ENCODE peak calls at places on chromosome 12, in nine cellular contexts. C, T, Z, H, L, J, O, B and W are unnamed samples.

GRCh38 chr12:117118838-117119591 is 19.8 kb upstream of the TESC start:
- DNase-seq in O (peak), L (no peak), T (no peak), J (no peak), B (no peak), Z (no peak), H (no peak), C (no peak), W (no peak)

GRCh38 chr12:130870442-130871285 is 1.2 kb upstream of the RAN start:
- DNase-seq in B (peak), J (peak), L (peak), O (peak), T (peak), H (peak), Z (peak), C (peak), W (peak)

GRCh38 chr12:85130631-85131030 is 94.5 kb downstream of the LRRIQ1 start:
- DNase-seq in L (no peak), J (no peak), C (peak), Z (no peak), O (no peak), T (no peak), H (no peak), B (no peak), W (no peak)

GRCh38 chr12:105761075-105761474 is 377.7 kb downstream of the NUAK1 start:
- DNase-seq in H (no peak), T (no peak), L (no peak), O (no peak), B (no peak), J (no peak), Z (no peak), C (peak), W (peak)

GRCh38 chr12:122823429-122823828 is 11.8 kb upstream of the HIP1R start:
- DNase-seq in B (no peak), J (no peak), T (peak), Z (no peak), C (no peak), L (no peak), O (no peak), H (no peak), W (no peak)

GRCh38 chr12:46260913-46261476 is 7.8 kb downstream of the SLC38A1 start:
- DNase-seq in T (peak), Z (no peak), C (no peak), O (no peak), H (no peak), L (no peak), J (no peak), B (no peak), W (no peak)

GRCh38 chr12:13606290-13606689 is 375.1 kb downstream of the GRIN2B start:
- DNase-seq in C (no peak), Z (no peak), O (no peak), L (no peak), J (peak), H (no peak), T (no peak), B (no peak), W (no peak)

GRCh38 chr12:58106185-58106584 is 164.8 kb downstream of the ATP23 start:
- DNase-seq in T (no peak), C (no peak), H (no peak), J (no peak), Z (no peak), O (no peak), L (no peak), B (no peak), W (no peak)

GRCh38 chr12:70449074-70449757 is 83.1 kb downstream of the KCNMB4 start:
- DNase-seq in C (no peak), L (peak), J (no peak), B (no peak), T (peak), Z (no peak), O (no peak), H (no peak), W (no peak)

GRCh38 chr12:20473133-20473532 is 104.8 kb downstream of the PDE3A start:
- DNase-seq in Z (no peak), O (no peak), L (no peak), H (no peak), B (no peak), C (no peak), T (no peak), J (no peak), W (no peak)

GRCh38 chr12:13205809-13206559 is 9.5 kb downstream of the EMP1 start:
- DNase-seq in J (no peak), B (no peak), L (peak), T (peak), Z (no peak), H (no peak), C (peak), O (no peak), W (peak)

DNA sequence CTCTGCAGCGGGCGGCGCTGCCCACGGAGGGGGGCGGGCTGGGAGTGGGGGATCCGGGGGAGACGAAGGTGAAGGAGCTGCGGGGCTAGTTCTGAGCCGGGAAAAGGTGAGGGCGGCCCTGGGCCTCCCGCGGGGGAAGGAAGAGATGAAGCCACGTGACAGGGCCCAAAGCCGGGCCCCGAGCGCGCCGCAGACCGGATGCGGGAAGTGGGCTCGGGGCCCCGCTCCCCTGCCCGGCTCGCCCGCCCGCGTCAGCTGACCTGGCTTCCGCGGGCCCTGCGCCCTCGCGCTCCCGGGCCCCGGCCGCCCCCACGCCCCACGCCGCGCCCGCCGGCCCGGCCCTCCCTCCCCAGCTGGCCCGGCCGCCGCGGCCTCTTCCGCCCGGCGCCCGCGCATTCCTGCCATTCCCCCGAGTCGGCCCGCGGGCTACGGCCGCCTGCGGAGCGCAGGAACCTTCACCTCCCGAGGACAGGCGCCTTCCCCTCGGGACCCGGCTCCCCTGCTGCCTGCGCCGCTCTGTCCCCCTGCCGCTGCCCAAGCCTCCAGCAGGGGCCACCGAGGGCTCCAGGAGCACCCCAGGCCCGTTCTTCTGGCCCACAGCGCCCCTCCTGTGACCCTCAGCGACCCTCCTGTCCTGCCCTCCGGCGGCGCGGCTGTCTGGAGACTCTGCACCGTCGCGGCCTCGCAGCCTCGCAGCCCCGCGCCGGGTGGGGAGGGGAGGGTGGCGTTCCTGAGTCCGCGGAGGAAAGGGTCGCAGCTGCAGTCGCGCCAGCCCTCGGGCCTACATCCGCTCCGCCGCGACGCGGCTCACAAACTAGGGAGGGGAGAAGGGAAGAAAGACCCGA is 20.4 kb downstream of the NINJ2 start:
- DNase-seq in C (peak), B (peak), O (peak), Z (peak), L (no peak), T (peak), J (peak), H (peak), W (peak)
- TF ChIP-seq CTCF in C (peak), B (peak), O (peak), Z (peak), L (peak), T (peak), J (peak), H (no peak), W (peak)

GRCh38 chr12:87848248-87848868 is 180.8 kb downstream of the C12orf50 start:
- DNase-seq in B (no peak), J (peak), C (peak), T (peak), H (peak), Z (peak), O (no peak), L (no peak), W (peak)
- TF ChIP-seq CTCF in B (peak), J (peak), C (peak), T (peak), H (peak), Z (peak), O (peak), L (peak), W (peak)

GRCh38 chr12:119447618-119448017 is 113.1 kb downstream of the CCDC60 start:
- DNase-seq in B (no peak), Z (no peak), O (no peak), L (no peak), J (no peak), T (no peak), H (no peak), C (no peak), W (no peak)

GRCh38 chr12:119446459-119446858 is 111.9 kb downstream of the CCDC60 start:
- DNase-seq in T (no peak), L (no peak), B (no peak), C (no peak), H (no peak), Z (no peak), J (no peak), O (no peak), W (no peak)

GRCh38 chr12:119448737-119449136 is 114.2 kb downstream of the CCDC60 start:
- DNase-seq in J (no peak), T (no peak), H (no peak), C (no peak), L (no peak), B (no peak), O (no peak), Z (no peak), W (no peak)

GRCh38 chr12:119440961-119441360 is 106.4 kb downstream of the CCDC60 start:
- DNase-seq in T (no peak), L (no peak), Z (no peak), B (no peak), O (no peak), C (no peak), J (no peak), H (no peak), W (no peak)

DNA sequence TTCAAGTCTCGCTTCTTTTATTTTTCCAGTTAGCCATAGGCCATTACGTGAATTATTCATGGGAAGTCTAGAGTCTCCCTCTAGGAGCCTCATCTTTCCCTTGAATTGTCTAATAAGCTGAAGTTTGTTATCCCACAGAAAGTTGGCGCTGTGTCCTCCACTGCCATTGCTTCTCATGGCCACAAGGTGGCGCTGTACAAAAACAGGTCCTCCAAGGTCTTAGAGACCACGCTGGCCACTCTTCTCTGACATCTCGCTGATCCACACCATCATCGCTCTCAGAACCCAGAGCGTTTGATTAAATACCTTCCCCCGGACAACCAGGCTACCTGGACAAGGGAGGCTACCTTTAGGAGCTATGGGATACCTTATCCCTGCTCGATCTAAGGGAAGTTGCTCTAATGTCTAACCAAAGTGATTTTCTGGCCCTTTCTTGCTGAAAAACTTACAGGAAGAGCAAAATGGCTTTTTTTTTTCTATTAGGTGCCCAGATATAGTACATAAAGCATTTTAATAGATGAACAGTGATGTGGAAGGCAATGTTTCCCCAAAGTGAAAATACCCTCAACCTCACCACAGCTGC is 110.0 kb downstream of the CCDC60 start:
- DNase-seq in H (peak), T (peak), B (no peak), Z (peak), O (peak), L (no peak), J (peak), C (peak), W (peak)
- TF ChIP-seq CTCF in H (peak), T (peak), B (peak), Z (peak), O (peak), L (peak), J (peak), C (peak), W (peak)

GRCh38 chr12:613996-614726 is 49.1 kb downstream of the NINJ2 start:
- DNase-seq in J (no peak), H (no peak), Z (peak), T (peak), L (no peak), B (peak), O (peak), C (peak), W (no peak)
- TF ChIP-seq CTCF in J (peak), H (no peak), Z (no peak), T (no peak), L (peak), B (no peak), O (peak), C (no peak), W (peak)

GRCh38 chr12:4997939-4998338 is 45.7 kb upstream of the KCNA5 start:
- DNase-seq in H (no peak), O (peak), B (no peak), L (peak), T (no peak), J (no peak), C (peak), Z (no peak), W (peak)

GRCh38 chr12:5000204-5000603 is 43.5 kb upstream of the KCNA5 start:
- DNase-seq in L (no peak), O (no peak), J (no peak), Z (no peak), B (no peak), T (no peak), C (no peak), H (no peak), W (no peak)

GRCh38 chr12:5000658-5001390 is 42.9 kb upstream of the KCNA5 start:
- DNase-seq in O (no peak), B (no peak), Z (no peak), H (no peak), C (no peak), L (no peak), T (no peak), J (no peak), W (no peak)

DNA sequence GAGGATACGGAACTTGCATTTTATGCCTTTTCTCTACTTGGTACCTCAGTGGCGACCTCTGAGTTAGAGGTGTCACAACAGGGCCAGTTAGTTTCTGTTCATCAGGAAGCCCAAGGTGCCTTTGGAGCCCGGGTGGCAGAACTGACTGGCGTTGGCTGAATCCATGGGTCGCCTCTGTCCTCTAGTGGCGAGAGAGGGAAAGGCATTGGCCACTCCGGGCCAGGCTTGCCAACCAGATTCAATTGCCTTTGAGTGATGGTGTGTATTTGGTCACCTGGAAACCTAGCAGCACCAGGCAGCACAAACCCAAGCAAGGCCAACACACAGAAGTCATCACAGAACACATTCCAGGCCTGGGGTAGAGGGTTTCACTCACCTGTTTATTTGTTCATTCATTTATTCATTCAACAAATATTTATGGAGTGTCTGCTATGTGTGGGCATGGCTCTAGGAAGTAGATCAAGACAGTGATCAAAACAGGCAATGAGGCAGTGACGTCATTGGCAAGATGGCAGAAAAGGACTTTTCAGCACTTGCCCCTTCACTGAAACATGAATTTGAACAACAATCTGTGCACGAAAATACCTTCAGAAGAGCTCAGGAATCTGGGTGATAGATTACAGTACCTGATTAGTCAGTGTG is 40.5 kb upstream of the KCNA5 start:
- DNase-seq in T (peak), L (no peak), C (peak), H (peak), O (peak), Z (peak), B (peak), J (peak), W (peak)
- TF ChIP-seq CTCF in T (peak), L (peak), C (peak), H (peak), O (peak), Z (peak), B (no peak), J (peak), W (peak)

DNA sequence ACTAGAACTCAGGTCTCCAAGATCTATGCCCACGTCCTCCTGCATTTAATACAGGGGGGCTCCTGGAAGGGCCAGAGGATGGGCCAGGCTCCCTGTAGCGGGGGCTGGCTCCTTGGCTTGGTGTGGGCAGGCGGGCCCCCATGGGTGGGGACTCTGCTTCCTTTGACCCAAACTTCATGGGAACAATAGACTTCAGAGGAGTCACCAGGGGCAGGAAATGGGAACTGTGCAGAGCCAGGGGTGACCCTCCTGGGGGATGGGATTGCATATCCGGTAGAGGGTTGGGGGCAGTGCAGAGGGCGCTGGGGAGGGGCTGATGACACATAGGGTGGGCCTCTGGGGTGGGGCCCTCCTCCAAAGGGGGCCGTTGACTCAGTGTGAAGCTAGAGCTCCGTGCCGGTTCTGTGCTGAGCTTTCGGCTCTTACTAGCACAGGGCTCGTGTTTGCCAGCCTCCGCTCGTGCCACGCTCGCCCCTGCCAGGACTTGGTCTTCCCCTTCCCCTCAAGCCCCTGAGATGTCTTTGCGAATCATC is 4.6 kb downstream of the TEAD4 start:
- DNase-seq in C (peak), Z (no peak), T (no peak), B (no peak), J (no peak), L (no peak), O (no peak), H (no peak), W (no peak)
- TF ChIP-seq CTCF in C (no peak), Z (no peak), T (no peak), B (no peak), J (no peak), L (no peak), O (no peak), H (no peak), W (no peak)

DNA sequence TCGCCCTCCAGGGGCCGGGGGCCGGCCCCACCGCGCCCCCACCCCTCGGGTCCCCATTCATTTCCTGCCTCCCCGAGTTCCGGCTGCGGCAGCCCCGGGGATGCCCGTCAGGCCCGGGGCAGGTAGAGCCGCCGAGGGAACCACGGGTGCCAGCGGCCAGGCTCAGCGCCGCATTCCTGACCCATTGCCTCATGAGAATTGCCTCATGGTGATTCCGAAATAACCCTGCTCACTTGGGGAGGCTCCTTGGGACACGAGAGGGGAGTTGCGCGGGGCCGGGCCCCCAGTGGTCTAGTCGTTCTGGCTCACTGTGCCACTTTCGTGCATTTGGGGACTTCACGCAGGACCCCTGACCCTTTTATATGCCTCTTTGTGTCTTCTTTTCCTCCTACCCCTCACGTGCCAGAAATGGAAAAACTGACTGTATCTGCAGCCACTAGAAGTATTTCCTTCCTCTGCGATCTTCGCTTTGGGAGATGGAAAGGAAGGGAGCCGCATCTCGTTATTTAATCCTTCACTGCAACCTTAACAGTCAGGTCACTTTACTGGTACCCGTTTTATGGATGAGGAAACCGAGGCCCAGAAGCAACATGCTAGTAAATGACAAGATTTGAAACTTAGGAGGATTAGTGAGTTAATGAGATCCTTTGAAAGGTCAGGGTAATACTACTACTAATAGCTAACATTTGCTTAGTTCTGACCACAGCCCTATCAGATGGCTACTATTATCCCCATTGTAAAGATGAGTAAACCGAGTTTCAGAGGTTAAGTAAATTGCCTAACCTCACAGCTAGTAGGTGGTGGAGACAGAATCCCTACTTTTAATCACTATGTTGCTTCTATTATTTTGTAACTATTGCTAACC is 754 bp downstream of the PTPN11 start:
- DNase-seq in O (peak), T (peak), J (peak), C (peak), H (peak), B (peak), Z (peak), L (peak), W (peak)
- TF ChIP-seq CTCF in O (peak), T (no peak), J (no peak), C (no peak), H (peak), B (no peak), Z (no peak), L (no peak), W (peak)